ENCODE peak calls at places on chromosomes 11 and 22, in eight cellular contexts. A is activated CD4-positive, alpha-beta T cell treated with anti-CD3 and anti-CD28 coated beads, Interleukin-2, amount 10 ng/mL, durations not matched to agents 24 days and 14 days; F is fibroblast of mammary gland; C is dorsolateral prefrontal cortex; J is PC-9; Q is naive thymus-derived CD4-positive, alpha-beta T cell; I is right lobe of liver; O is NAMALWA. E is an unnamed sample.

GRCh38 chr22:39462443-39463147 is 5.8 kb downstream of the MGAT3 start:
- DNase-seq in A (no peak), J (no peak), C (no peak), I (peak), F (no peak), O (no peak), Q (no peak), E (no peak)

GRCh38 chr22:36180038-36180880 is 19.7 kb upstream of the APOL3 start:
- DNase-seq in Q (peak), A (peak), F (peak), I (peak), C (no peak), O (peak), J (peak), E (peak)

GRCh38 chr11:128522943-128523518 is 64.3 kb downstream of the ETS1 start:
- DNase-seq in I (no peak), J (no peak), F (no peak), O (peak), C (no peak), Q (peak), A (peak), E (no peak)

GRCh38 chr11:85772700-85773099 is 38.2 kb downstream of the SYTL2 start:
- DNase-seq in J (no peak), A (no peak), Q (no peak), O (no peak), I (no peak), F (no peak), C (no peak), E (no peak)

GRCh38 chr11:33005175-33005574 is 10.5 kb upstream of the DEPDC7 start:
- DNase-seq in A (peak), I (no peak), O (no peak), F (no peak), Q (peak), C (no peak), J (no peak), E (no peak)

GRCh38 chr22:28188480-28188879 is 269.4 kb upstream of the PITPNB start:
- DNase-seq in A (no peak), I (no peak), O (no peak), F (no peak), J (no peak), C (no peak), Q (no peak), E (no peak)

GRCh38 chr11:128290106-128290840 is 297.1 kb downstream of the ETS1 start:
- DNase-seq in A (peak), I (peak), O (peak), C (peak), F (peak), Q (peak), J (peak), E (peak)

GRCh38 chr22:34096770-34097169 is 176.5 kb upstream of the LARGE1 start:
- DNase-seq in C (no peak), Q (no peak), F (no peak), O (no peak), J (no peak), I (no peak), A (no peak), E (no peak)

GRCh38 chr11:95849087-95849825 is 59.0 kb downstream of the CEP57 start:
- DNase-seq in C (peak), Q (peak), J (peak), O (peak), I (no peak), F (peak), A (peak), E (peak)

GRCh38 chr11:109772846-109773400 is 320.3 kb upstream of the ZC3H12C start:
- DNase-seq in F (no peak), I (no peak), C (peak), O (no peak), Q (no peak), A (no peak), J (no peak), E (no peak)

GRCh38 chr11:2928605-2929510 is at the start of gene PHLDA2:
- DNase-seq in F (peak), C (no peak), O (no peak), J (no peak), Q (peak), I (peak), A (peak), E (peak)

GRCh38 chr11:9250139-9250582 is 15.0 kb downstream of the DENND5A start:
- DNase-seq in C (no peak), F (no peak), Q (peak), I (no peak), J (no peak), A (peak), O (no peak), E (no peak)

GRCh38 chr22:42635531-42635930 is 4.9 kb downstream of the ATP5MGL start:
- DNase-seq in C (no peak), J (peak), O (no peak), F (peak), A (no peak), I (no peak), Q (no peak), E (no peak)

GRCh38 chr11:62577046-62577708 is 3.5 kb upstream of the EEF1G start:
- DNase-seq in J (no peak), I (peak), O (no peak), Q (no peak), C (no peak), A (no peak), F (peak), E (no peak)

GRCh38 chr11:12050911-12051667 is 42.7 kb upstream of the DKK3 start:
- DNase-seq in C (peak), A (no peak), J (no peak), O (no peak), F (no peak), Q (no peak), I (peak), E (no peak)

GRCh38 chr22:39567135-39567946 is 3.2 kb upstream of the CACNA1I start:
- DNase-seq in F (no peak), J (no peak), I (no peak), C (no peak), O (no peak), A (peak), Q (peak), E (no peak)

GRCh38 chr11:79437274-79437980 is 3.4 kb downstream of the TENM4 start:
- DNase-seq in C (no peak), I (peak), F (peak), A (no peak), J (no peak), O (no peak), Q (no peak), E (peak)

GRCh38 chr11:116132273-116132978 is 628.2 kb upstream of the CADM1 start:
- DNase-seq in C (no peak), F (no peak), I (no peak), A (peak), Q (no peak), O (no peak), J (no peak), E (no peak)

GRCh38 chr11:1557168-1557884 is 14.7 kb downstream of the DUSP8 start:
- DNase-seq in Q (no peak), A (no peak), I (no peak), J (no peak), O (no peak), C (no peak), F (no peak), E (no peak)

GRCh38 chr22:19764636-19765476 is 4.3 kb downstream of the TBX1 start:
- DNase-seq in A (no peak), O (no peak), J (no peak), I (no peak), Q (no peak), F (no peak), C (no peak), E (no peak)

GRCh38 chr11:123429336-123429735 is 733 bp upstream of the GRAMD1B start:
- DNase-seq in Q (no peak), F (peak), O (no peak), J (no peak), C (no peak), I (no peak), A (peak), E (no peak)

GRCh38 chr11:32427935-32428664 is 7.2 kb downstream of the WT1 start:
- DNase-seq in I (no peak), O (no peak), J (no peak), A (no peak), F (no peak), Q (no peak), C (no peak), E (peak)

GRCh38 chr22:23183107-23183698 is 2.9 kb downstream of the BCR start:
- DNase-seq in Q (no peak), J (peak), O (peak), F (peak), I (peak), C (peak), A (peak), E (no peak)

GRCh38 chr11:102843474-102843873 is at the start of gene MMP3:
- DNase-seq in J (no peak), C (no peak), Q (no peak), I (no peak), A (no peak), O (no peak), F (peak), E (no peak)

GRCh38 chr11:134780486-134781155 is 368.6 kb upstream of the B3GAT1 start:
- DNase-seq in A (no peak), J (no peak), Q (no peak), O (no peak), I (no peak), F (no peak), C (no peak), E (no peak)

GRCh38 chr11:120520091-120520822 is 8.7 kb downstream of the GRIK4 start:
- DNase-seq in F (no peak), J (no peak), I (no peak), A (no peak), C (no peak), O (no peak), Q (no peak), E (no peak)

GRCh38 chr22:21984793-21985192 is 2.2 kb upstream of the TOP3B start:
- DNase-seq in Q (no peak), O (peak), A (no peak), J (no peak), F (peak), I (no peak), C (no peak), E (no peak)

GRCh38 chr11:65225284-65226102 is 36.3 kb upstream of the POLA2 start:
- DNase-seq in J (no peak), I (peak), C (no peak), F (peak), A (peak), O (peak), Q (peak), E (peak)

E was measured in frontal cortex.